ENCODE peak calls at places on chromosomes 13 and 19, in nine cellular contexts. K, V, I, S, A, Z, L, Q and N are unnamed samples.
A peak's percentile ranks its signal among the peaks of the same experiment; 100 is the strongest.

GRCh38 chr13:107216046-107216715 is 648.2 kb upstream of the ARGLU1 start:
- DNase-seq in Q (no peak), S (no peak), V (no peak), I (no peak), L (no peak), K (no peak), A (no peak), Z (peak; percentile 69), N (peak; percentile 17)

GRCh38 chr19:55289117-55289796 is 5.5 kb downstream of the BRSK1 start:
- DNase-seq in Z (no peak), S (no peak), K (peak; percentile 50), A (no peak), I (no peak), V (peak; percentile 15), Q (no peak), L (no peak), N (peak; percentile 32)

GRCh38 chr13:98325724-98326123 is 148.7 kb upstream of the RNF113B start:
- DNase-seq in V (no peak), Z (no peak), S (no peak), I (no peak), Q (no peak), A (no peak), L (no peak), K (no peak), N (peak; percentile 9)

GRCh38 chr13:32212420-32212819 is 102.7 kb downstream of the ZAR1L start:
- DNase-seq in V (peak; percentile 79), Q (no peak), Z (peak; percentile 87), K (peak; percentile 49), A (no peak), L (no peak), I (no peak), S (no peak), N (peak; percentile 56)

GRCh38 chr13:32040689-32041088 is 9.1 kb downstream of the FRY start:
- DNase-seq in V (no peak), L (no peak), S (no peak), I (no peak), A (no peak), K (no peak), Z (peak; percentile 55), Q (no peak), N (no peak)

GRCh38 chr19:31232871-31233270 is 116.4 kb downstream of the TSHZ3 start:
- DNase-seq in I (no peak), A (no peak), K (peak; percentile 31), L (no peak), V (peak; percentile 43), S (no peak), Q (no peak), Z (peak; percentile 90), N (peak; percentile 86)

GRCh38 chr13:50257646-50258045 is 242.4 kb downstream of the KCNRG start:
- DNase-seq in Q (no peak), I (no peak), A (no peak), L (no peak), Z (no peak), V (no peak), S (no peak), K (no peak), N (no peak)

GRCh38 chr19:49643466-49643865 is 1.5 kb downstream of the SCAF1 start:
- DNase-seq in Z (no peak), I (peak; percentile 29), A (no peak), K (no peak), Q (no peak), L (no peak), V (no peak), S (no peak), N (no peak)

GRCh38 chr19:29201849-29202248 is 11.1 kb downstream of the UQCRFS1 start:
- DNase-seq in L (no peak), K (no peak), V (no peak), Z (no peak), Q (no peak), S (no peak), A (no peak), I (no peak), N (no peak)

GRCh38 chr13:109271061-109271460 is 515.3 kb downstream of the IRS2 start:
- DNase-seq in Z (no peak), Q (no peak), A (no peak), S (no peak), I (no peak), K (no peak), V (no peak), L (no peak), N (no peak)

GRCh38 chr19:38949580-38950367 is 19.0 kb downstream of the MRPS12 start:
- DNase-seq in L (no peak), I (peak; percentile 92), A (peak; percentile 44), S (peak; percentile 52), Q (peak; percentile 67), V (no peak), Z (peak; percentile 91), K (no peak), N (peak; percentile 67)

GRCh38 chr13:79870123-79870522 is 389.2 kb downstream of the NDFIP2 start:
- DNase-seq in Z (no peak), Q (no peak), L (no peak), S (no peak), K (peak; percentile 4), I (no peak), A (no peak), V (no peak), N (peak; percentile 9)

GRCh38 chr13:41660426-41660825 is 203.1 kb downstream of the RGCC start:
- DNase-seq in A (no peak), V (no peak), L (no peak), Z (no peak), S (no peak), K (no peak), Q (no peak), I (no peak), N (no peak)

GRCh38 chr13:113584870-113585671 is 518 bp downstream of the TFDP1 start:
- DNase-seq in I (no peak), S (no peak), L (peak; percentile 19), K (no peak), Z (no peak), V (peak; percentile 9), A (peak; percentile 34), Q (peak; percentile 16), N (no peak)

GRCh38 chr13:106455190-106455589 is 80.3 kb downstream of the EFNB2 start:
- DNase-seq in I (no peak), Q (no peak), K (no peak), A (no peak), Z (no peak), S (no peak), L (no peak), V (no peak), N (no peak)

GRCh38 chr13:20165417-20166257 is 4.8 kb upstream of the GJA3 start:
- DNase-seq in I (no peak), L (no peak), A (no peak), K (no peak), S (no peak), Q (no peak), Z (no peak), V (no peak), N (no peak)

GRCh38 chr19:54620464-54620863 is 9.8 kb upstream of the LILRB1 start:
- DNase-seq in I (no peak), S (no peak), Z (no peak), L (no peak), K (no peak), V (no peak), A (no peak), Q (no peak), N (no peak)

GRCh38 chr13:32246468-32246867 is 68.7 kb downstream of the ZAR1L start:
- DNase-seq in A (peak; percentile 24), V (peak; percentile 77), L (peak; percentile 43), Q (peak; percentile 55), Z (peak; percentile 80), K (peak; percentile 65), S (no peak), I (peak; percentile 76), N (peak; percentile 72)

GRCh38 chr19:43450545-43450997 is 14.8 kb downstream of the LYPD3 start:
- DNase-seq in Q (no peak), V (peak; percentile 51), K (peak; percentile 76), S (no peak), L (no peak), I (no peak), A (no peak), Z (peak; percentile 74), N (peak; percentile 92)

GRCh38 chr19:3154957-3155736 is 19.3 kb downstream of the GNA15 start:
- DNase-seq in L (peak; percentile 75), A (peak; percentile 50), V (peak; percentile 79), S (peak; percentile 85), Q (peak; percentile 81), I (no peak), Z (peak; percentile 100), K (peak; percentile 100), N (peak; percentile 100)

GRCh38 chr13:50153888-50154287 is 138.6 kb downstream of the KCNRG start:
- DNase-seq in S (no peak), K (no peak), Z (no peak), L (no peak), I (no peak), A (no peak), V (no peak), Q (no peak), N (no peak)

GRCh38 chr19:10422846-10423245 is 2.5 kb downstream of the PDE4A start:
- DNase-seq in I (no peak), L (no peak), V (no peak), K (no peak), Z (no peak), S (no peak), Q (no peak), A (no peak), N (no peak)

GRCh38 chr13:110127986-110128511 is 178.9 kb downstream of the COL4A1 start:
- DNase-seq in S (no peak), Z (peak; percentile 62), A (no peak), I (no peak), Q (no peak), V (no peak), K (peak; percentile 68), L (no peak), N (peak; percentile 26)

GRCh38 chr13:102260256-102260655 is 141.6 kb downstream of the FGF14 start:
- DNase-seq in A (no peak), V (no peak), S (no peak), I (no peak), K (no peak), L (no peak), Z (no peak), Q (no peak), N (peak; percentile 5)

GRCh38 chr13:46686171-46686570 is 110.8 kb downstream of the ESD start:
- DNase-seq in I (no peak), V (no peak), Z (no peak), K (no peak), A (no peak), Q (no peak), L (no peak), S (no peak), N (no peak)

GRCh38 chr13:31162151-31163008 is 676 bp upstream of the HSPH1 start:
- DNase-seq in L (peak; percentile 84), A (peak; percentile 98), K (peak; percentile 94), I (peak; percentile 97), Z (peak; percentile 99), V (peak; percentile 99), S (peak; percentile 94), Q (peak; percentile 97), N (peak; percentile 96)

GRCh38 chr19:49468746-49469447 is 5.1 kb upstream of the FLT3LG start:
- DNase-seq in I (peak; percentile 75), Z (no peak), L (no peak), S (peak; percentile 31), K (peak; percentile 94), V (peak; percentile 62), Q (peak; percentile 91), A (peak; percentile 80), N (peak; percentile 67)

GRCh38 chr19:44720945-44721344 is 22.0 kb downstream of the CEACAM16 start:
- DNase-seq in K (no peak), V (peak; percentile 29), A (no peak), I (no peak), S (no peak), Q (no peak), Z (no peak), L (no peak), N (no peak)

GRCh38 chr13:95564091-95564490 is 11.6 kb downstream of the CLDN10 start:
- DNase-seq in Z (peak; percentile 22), L (no peak), I (no peak), K (no peak), V (peak; percentile 16), Q (no peak), A (no peak), S (no peak), N (peak; percentile 3)

GRCh38 chr13:110942248-110942981 is 27.5 kb upstream of the ANKRD10 start:
- DNase-seq in Q (no peak), A (no peak), L (no peak), S (no peak), V (peak; percentile 79), K (peak; percentile 96), I (no peak), Z (peak; percentile 32), N (peak; percentile 54)